ENCODE peak calls at places on chromosomes 6 and 20, in seven cellular contexts. One of them, this sample, is unnamed.
A peak's percentile ranks its signal among the peaks of the same experiment; 100 is the strongest.

GRCh38 chr6:62999796-63000195 is 211.5 kb upstream of the FKBP1C start:
- DNase-seq in brain microvascular endothelial cell: no peak
- DNase-seq in stimulated activated naive CD8-positive, alpha-beta T cell treated with anti-CD3 and anti-CD28 coated beads, Interleukin-15, Interleukin-2, amounts not matched to agents 100 U/mL and 50 U/mL, for 24 hours: no peak
- DNase-seq in cerebellar nuclear complex: no peak
- DNase-seq in astrocyte of the cerebellum: no peak
- DNase-seq in KG1: no peak
- DNase-seq in GM23338: no peak
- DNase-seq in this sample: no peak

GRCh38 chr6:107244742-107245470 is 129.6 kb upstream of the BEND3 start:
- DNase-seq in stimulated activated naive CD8-positive, alpha-beta T cell treated with anti-CD3 and anti-CD28 coated beads, Interleukin-15, Interleukin-2, amounts not matched to agents 100 U/mL and 50 U/mL, for 24 hours: no peak
- DNase-seq in GM23338: no peak
- DNase-seq in KG1: no peak
- DNase-seq in astrocyte of the cerebellum: no peak
- DNase-seq in cerebellar nuclear complex: no peak
- DNase-seq in brain microvascular endothelial cell: no peak
- DNase-seq in this sample: no peak

GRCh38 chr6:137497722-137498463 is 3.7 kb upstream of the OLIG3 start:
- DNase-seq in KG1: no peak
- DNase-seq in brain microvascular endothelial cell: no peak
- DNase-seq in stimulated activated naive CD8-positive, alpha-beta T cell treated with anti-CD3 and anti-CD28 coated beads, Interleukin-15, Interleukin-2, amounts not matched to agents 100 U/mL and 50 U/mL, for 24 hours: no peak
- DNase-seq in astrocyte of the cerebellum: no peak
- DNase-seq in GM23338: peak; percentile 73
- DNase-seq in cerebellar nuclear complex: no peak
- DNase-seq in this sample: no peak

GRCh38 chr6:141501616-141502015 is 631.1 kb upstream of the GJE1 start:
- DNase-seq in stimulated activated naive CD8-positive, alpha-beta T cell treated with anti-CD3 and anti-CD28 coated beads, Interleukin-15, Interleukin-2, amounts not matched to agents 100 U/mL and 50 U/mL, for 24 hours: no peak
- DNase-seq in brain microvascular endothelial cell: no peak
- DNase-seq in astrocyte of the cerebellum: no peak
- DNase-seq in GM23338: peak; percentile 34
- DNase-seq in KG1: no peak
- DNase-seq in cerebellar nuclear complex: no peak
- DNase-seq in this sample: no peak

GRCh38 chr20:18258126-18258860 is 30.0 kb upstream of the ZNF133 start:
- DNase-seq in cerebellar nuclear complex: no peak
- DNase-seq in KG1: no peak
- DNase-seq in GM23338: peak; percentile 41
- DNase-seq in stimulated activated naive CD8-positive, alpha-beta T cell treated with anti-CD3 and anti-CD28 coated beads, Interleukin-15, Interleukin-2, amounts not matched to agents 100 U/mL and 50 U/mL, for 24 hours: no peak
- DNase-seq in brain microvascular endothelial cell: no peak
- DNase-seq in astrocyte of the cerebellum: no peak
- DNase-seq in this sample: no peak

GRCh38 chr6:20873425-20874190 is 339.4 kb downstream of the CDKAL1 start:
- DNase-seq in cerebellar nuclear complex: no peak
- DNase-seq in astrocyte of the cerebellum: no peak
- DNase-seq in KG1: no peak
- DNase-seq in brain microvascular endothelial cell: no peak
- DNase-seq in stimulated activated naive CD8-positive, alpha-beta T cell treated with anti-CD3 and anti-CD28 coated beads, Interleukin-15, Interleukin-2, amounts not matched to agents 100 U/mL and 50 U/mL, for 24 hours: no peak
- DNase-seq in GM23338: peak; percentile 62
- DNase-seq in this sample: no peak

GRCh38 chr6:157046776-157047175 is 269.6 kb downstream of the ARID1B start:
- DNase-seq in GM23338: no peak
- DNase-seq in stimulated activated naive CD8-positive, alpha-beta T cell treated with anti-CD3 and anti-CD28 coated beads, Interleukin-15, Interleukin-2, amounts not matched to agents 100 U/mL and 50 U/mL, for 24 hours: no peak
- DNase-seq in KG1: no peak
- DNase-seq in astrocyte of the cerebellum: no peak
- DNase-seq in brain microvascular endothelial cell: no peak
- DNase-seq in cerebellar nuclear complex: no peak
- DNase-seq in this sample: no peak

GRCh38 chr20:62763404-62763803 is 32.9 kb upstream of the MRGBP start:
- DNase-seq in stimulated activated naive CD8-positive, alpha-beta T cell treated with anti-CD3 and anti-CD28 coated beads, Interleukin-15, Interleukin-2, amounts not matched to agents 100 U/mL and 50 U/mL, for 24 hours: no peak
- DNase-seq in KG1: no peak
- DNase-seq in GM23338: no peak
- DNase-seq in cerebellar nuclear complex: no peak
- DNase-seq in astrocyte of the cerebellum: no peak
- DNase-seq in brain microvascular endothelial cell: no peak
- DNase-seq in this sample: no peak

GRCh38 chr6:45845546-45845945 is 170.1 kb downstream of the CLIC5 start:
- DNase-seq in astrocyte of the cerebellum: no peak
- DNase-seq in stimulated activated naive CD8-positive, alpha-beta T cell treated with anti-CD3 and anti-CD28 coated beads, Interleukin-15, Interleukin-2, amounts not matched to agents 100 U/mL and 50 U/mL, for 24 hours: no peak
- DNase-seq in brain microvascular endothelial cell: no peak
- DNase-seq in cerebellar nuclear complex: no peak
- DNase-seq in KG1: no peak
- DNase-seq in GM23338: no peak
- DNase-seq in this sample: no peak

GRCh38 chr6:42388046-42388445 is 63.7 kb downstream of the TRERF1 start:
- DNase-seq in GM23338: no peak
- DNase-seq in KG1: no peak
- DNase-seq in astrocyte of the cerebellum: no peak
- DNase-seq in stimulated activated naive CD8-positive, alpha-beta T cell treated with anti-CD3 and anti-CD28 coated beads, Interleukin-15, Interleukin-2, amounts not matched to agents 100 U/mL and 50 U/mL, for 24 hours: no peak
- DNase-seq in brain microvascular endothelial cell: no peak
- DNase-seq in cerebellar nuclear complex: no peak
- DNase-seq in this sample: no peak

GRCh38 chr20:26135325-26136110 is 438.9 kb upstream of the ZNF337 start:
- DNase-seq in KG1: no peak
- DNase-seq in brain microvascular endothelial cell: no peak
- DNase-seq in stimulated activated naive CD8-positive, alpha-beta T cell treated with anti-CD3 and anti-CD28 coated beads, Interleukin-15, Interleukin-2, amounts not matched to agents 100 U/mL and 50 U/mL, for 24 hours: no peak
- DNase-seq in GM23338: no peak
- DNase-seq in cerebellar nuclear complex: no peak
- DNase-seq in astrocyte of the cerebellum: no peak
- DNase-seq in this sample: no peak

GRCh38 chr6:142740449-142740848 is 204.5 kb downstream of the HIVEP2 start:
- DNase-seq in GM23338: no peak
- DNase-seq in KG1: no peak
- DNase-seq in astrocyte of the cerebellum: no peak
- DNase-seq in cerebellar nuclear complex: no peak
- DNase-seq in brain microvascular endothelial cell: no peak
- DNase-seq in stimulated activated naive CD8-positive, alpha-beta T cell treated with anti-CD3 and anti-CD28 coated beads, Interleukin-15, Interleukin-2, amounts not matched to agents 100 U/mL and 50 U/mL, for 24 hours: no peak
- DNase-seq in this sample: no peak

GRCh38 chr20:22414354-22414753 is 170.0 kb downstream of the FOXA2 start:
- DNase-seq in stimulated activated naive CD8-positive, alpha-beta T cell treated with anti-CD3 and anti-CD28 coated beads, Interleukin-15, Interleukin-2, amounts not matched to agents 100 U/mL and 50 U/mL, for 24 hours: no peak
- DNase-seq in cerebellar nuclear complex: no peak
- DNase-seq in KG1: no peak
- DNase-seq in brain microvascular endothelial cell: no peak
- DNase-seq in astrocyte of the cerebellum: no peak
- DNase-seq in GM23338: no peak
- DNase-seq in this sample: no peak

GRCh38 chr6:85574932-85575598 is 18.6 kb downstream of the SNX14 start:
- DNase-seq in cerebellar nuclear complex: no peak
- DNase-seq in brain microvascular endothelial cell: peak; percentile 81
- DNase-seq in stimulated activated naive CD8-positive, alpha-beta T cell treated with anti-CD3 and anti-CD28 coated beads, Interleukin-15, Interleukin-2, amounts not matched to agents 100 U/mL and 50 U/mL, for 24 hours: no peak
- DNase-seq in astrocyte of the cerebellum: no peak
- DNase-seq in GM23338: no peak
- DNase-seq in KG1: no peak
- DNase-seq in this sample: no peak

GRCh38 chr6:142002825-142003405 is 129.8 kb upstream of the GJE1 start:
- DNase-seq in stimulated activated naive CD8-positive, alpha-beta T cell treated with anti-CD3 and anti-CD28 coated beads, Interleukin-15, Interleukin-2, amounts not matched to agents 100 U/mL and 50 U/mL, for 24 hours: no peak
- DNase-seq in GM23338: no peak
- DNase-seq in KG1: no peak
- DNase-seq in astrocyte of the cerebellum: no peak
- DNase-seq in cerebellar nuclear complex: no peak
- DNase-seq in brain microvascular endothelial cell: no peak
- DNase-seq in this sample: no peak

GRCh38 chr20:24739751-24740150 is 209.3 kb upstream of the CST7 start:
- DNase-seq in astrocyte of the cerebellum: no peak
- DNase-seq in KG1: no peak
- DNase-seq in GM23338: no peak
- DNase-seq in cerebellar nuclear complex: no peak
- DNase-seq in brain microvascular endothelial cell: no peak
- DNase-seq in stimulated activated naive CD8-positive, alpha-beta T cell treated with anti-CD3 and anti-CD28 coated beads, Interleukin-15, Interleukin-2, amounts not matched to agents 100 U/mL and 50 U/mL, for 24 hours: no peak
- DNase-seq in this sample: no peak

GRCh38 chr6:30931959-30932645 is at the start of gene SFTA2:
- DNase-seq in cerebellar nuclear complex: no peak
- DNase-seq in stimulated activated naive CD8-positive, alpha-beta T cell treated with anti-CD3 and anti-CD28 coated beads, Interleukin-15, Interleukin-2, amounts not matched to agents 100 U/mL and 50 U/mL, for 24 hours: no peak
- DNase-seq in GM23338: no peak
- DNase-seq in KG1: no peak
- DNase-seq in astrocyte of the cerebellum: no peak
- DNase-seq in brain microvascular endothelial cell: no peak
- DNase-seq in this sample: no peak

GRCh38 chr6:111478749-111479148 is 4.3 kb downstream of the REV3L start:
- DNase-seq in GM23338: peak; percentile 95
- DNase-seq in astrocyte of the cerebellum: peak; percentile 61
- DNase-seq in stimulated activated naive CD8-positive, alpha-beta T cell treated with anti-CD3 and anti-CD28 coated beads, Interleukin-15, Interleukin-2, amounts not matched to agents 100 U/mL and 50 U/mL, for 24 hours: no peak
- DNase-seq in cerebellar nuclear complex: no peak
- DNase-seq in brain microvascular endothelial cell: peak; percentile 27
- DNase-seq in KG1: peak; percentile 40
- DNase-seq in this sample: no peak

GRCh38 chr20:58907481-58908137 is 55.1 kb downstream of the GNAS start:
- DNase-seq in brain microvascular endothelial cell: peak; percentile 99
- DNase-seq in stimulated activated naive CD8-positive, alpha-beta T cell treated with anti-CD3 and anti-CD28 coated beads, Interleukin-15, Interleukin-2, amounts not matched to agents 100 U/mL and 50 U/mL, for 24 hours: peak; percentile 55
- DNase-seq in KG1: peak; percentile 85
- DNase-seq in cerebellar nuclear complex: peak; percentile 25
- DNase-seq in astrocyte of the cerebellum: peak; percentile 100
- DNase-seq in GM23338: no peak
- DNase-seq in this sample: no peak

GRCh38 chr6:117346142-117346930 is 79.4 kb downstream of the ROS1 start:
- DNase-seq in GM23338: peak; percentile 64
- DNase-seq in cerebellar nuclear complex: no peak
- DNase-seq in KG1: peak; percentile 2
- DNase-seq in brain microvascular endothelial cell: no peak
- DNase-seq in stimulated activated naive CD8-positive, alpha-beta T cell treated with anti-CD3 and anti-CD28 coated beads, Interleukin-15, Interleukin-2, amounts not matched to agents 100 U/mL and 50 U/mL, for 24 hours: no peak
- DNase-seq in astrocyte of the cerebellum: no peak
- DNase-seq in this sample: no peak

GRCh38 chr6:16688984-16689636 is 72.2 kb downstream of the ATXN1 start:
- DNase-seq in GM23338: no peak
- DNase-seq in astrocyte of the cerebellum: peak; percentile 70
- DNase-seq in cerebellar nuclear complex: no peak
- DNase-seq in brain microvascular endothelial cell: peak; percentile 91
- DNase-seq in stimulated activated naive CD8-positive, alpha-beta T cell treated with anti-CD3 and anti-CD28 coated beads, Interleukin-15, Interleukin-2, amounts not matched to agents 100 U/mL and 50 U/mL, for 24 hours: no peak
- DNase-seq in KG1: no peak
- DNase-seq in this sample: no peak

GRCh38 chr6:137870744-137871247 is 3.7 kb downstream of the TNFAIP3 start:
- DNase-seq in brain microvascular endothelial cell: no peak
- DNase-seq in KG1: no peak
- DNase-seq in cerebellar nuclear complex: no peak
- DNase-seq in astrocyte of the cerebellum: no peak
- DNase-seq in GM23338: peak; percentile 28
- DNase-seq in stimulated activated naive CD8-positive, alpha-beta T cell treated with anti-CD3 and anti-CD28 coated beads, Interleukin-15, Interleukin-2, amounts not matched to agents 100 U/mL and 50 U/mL, for 24 hours: peak; percentile 59
- DNase-seq in this sample: no peak

This sample was measured in D721Med.